ENCODE peak calls at places on chromosomes 16 and 17, in four cellular contexts. Y is HCT116, G is K562, T is H1. W is an unnamed sample.

GRCh38 chr17:33929181-33929724 is 325.8 kb upstream of the CCL2 start:
- DNase-seq in Y (no peak), G (no peak), T (peak), W (no peak)

GRCh38 chr16:25912321-25912720 is 220.6 kb downstream of the HS3ST4 start:
- DNase-seq in Y (no peak), G (no peak), T (no peak), W (no peak)

GRCh38 chr17:45857977-45858708 is 13.5 kb downstream of the SPPL2C start:
- DNase-seq in Y (no peak), G (no peak), T (peak), W (peak)

GRCh38 chr17:38871247-38871991 is 1.6 kb downstream of the LASP1 start:
- DNase-seq in Y (no peak), G (peak), T (no peak), W (peak)

GRCh38 chr17:42845918-42846593 is 1.7 kb downstream of the AOC2 start:
- DNase-seq in Y (no peak), G (no peak), T (no peak), W (no peak)

GRCh38 chr17:70327723-70328122 is 158.4 kb downstream of the KCNJ2 start:
- DNase-seq in Y (no peak), G (no peak), T (no peak), W (no peak)

GRCh38 chr17:81885869-81886548 is 5.4 kb downstream of the ALYREF start:
- DNase-seq in Y (no peak), G (no peak), T (no peak), W (no peak)

GRCh38 chr17:73564856-73565255 is 79.4 kb downstream of the SDK2 start:
- DNase-seq in Y (no peak), G (no peak), T (no peak), W (no peak)

GRCh38 chr17:68456529-68457167 is 648 bp downstream of the WIPI1 start:
- DNase-seq in Y (peak), G (no peak), T (peak), W (peak)

GRCh38 chr17:76527430-76528111 is 9.9 kb downstream of the CYGB start:
- DNase-seq in Y (no peak), G (no peak), T (peak), W (peak)

GRCh38 chr17:79152636-79153035 is 78.0 kb downstream of the ENGASE start:
- DNase-seq in Y (no peak), G (no peak), T (peak), W (no peak)

GRCh38 chr16:46883353-46883689 is 841 bp upstream of the GPT2 start:
- DNase-seq in Y (no peak), G (no peak), T (no peak), W (peak)

GRCh38 chr16:69017036-69017783 is 88.2 kb upstream of the HAS3 start:
- DNase-seq in Y (peak), G (peak), T (no peak), W (no peak)

GRCh38 chr17:63919311-63919723 is 678 bp upstream of the GH1 start:
- DNase-seq in Y (peak), G (peak), T (peak), W (peak)

GRCh38 chr16:50637716-50638602 is 43.2 kb downstream of the SNX20 start:
- DNase-seq in Y (no peak), G (no peak), T (no peak), W (no peak)

GRCh38 chr16:83298541-83298940 is 509.2 kb upstream of the HSBP1 start:
- DNase-seq in Y (no peak), G (no peak), T (no peak), W (no peak)

GRCh38 chr16:51940183-51940582 is 606.8 kb downstream of the TOX3 start:
- DNase-seq in Y (no peak), G (no peak), T (no peak), W (no peak)

GRCh38 chr16:8848231-8848938 is 20.4 kb downstream of the CARHSP1 start:
- DNase-seq in Y (no peak), G (no peak), T (no peak), W (no peak)

GRCh38 chr17:7023576-7024401 is 939 bp downstream of the BCL6B start:
- DNase-seq in Y (peak), G (peak), T (peak), W (no peak)

GRCh38 chr17:81636505-81637288 is at the start of the genes NPLOC4 and TSPAN10:
- DNase-seq in Y (peak), G (peak), T (peak), W (peak)

GRCh38 chr17:19304209-19304608 is 58.3 kb downstream of the B9D1 start:
- DNase-seq in Y (no peak), G (peak), T (no peak), W (peak)

GRCh38 chr16:57282510-57283213 is 1.8 kb downstream of the PLLP start:
- DNase-seq in Y (no peak), G (no peak), T (no peak), W (no peak)

GRCh38 chr16:57815987-57816745 is 13.9 kb upstream of the KIFC3 start:
- DNase-seq in Y (peak), G (peak), T (no peak), W (no peak)

GRCh38 chr17:70588003-70588402 is 418.7 kb downstream of the KCNJ2 start:
- DNase-seq in Y (no peak), G (no peak), T (no peak), W (no peak)

GRCh38 chr16:74462361-74462760 is 41.1 kb upstream of the CLEC18B start:
- DNase-seq in Y (no peak), G (no peak), T (no peak), W (no peak)

GRCh38 chr16:60905806-60906205 is 1130.4 kb downstream of the CDH8 start:
- DNase-seq in Y (no peak), G (no peak), T (no peak), W (no peak)

GRCh38 chr16:47234-47633 is 6.2 kb downstream of the POLR3K start:
- DNase-seq in Y (no peak), G (no peak), T (no peak), W (no peak)

GRCh38 chr17:75457047-75457654 is 716 bp downstream of the TMEM94 start:
- DNase-seq in Y (no peak), G (no peak), T (peak), W (no peak)

GRCh38 chr16:86775401-86775985 is 197.1 kb downstream of the FOXL1 start:
- DNase-seq in Y (no peak), G (no peak), T (no peak), W (no peak)

GRCh38 chr16:86778978-86779377 is 200.6 kb downstream of the FOXL1 start:
- DNase-seq in Y (no peak), G (no peak), T (no peak), W (no peak)

GRCh38 chr16:86777098-86777946 is 199.0 kb downstream of the FOXL1 start:
- DNase-seq in Y (no peak), G (no peak), T (no peak), W (no peak)

GRCh38 chr16:86781046-86781445 is 202.7 kb downstream of the FOXL1 start:
- DNase-seq in Y (no peak), G (no peak), T (no peak), W (no peak)

DNA sequence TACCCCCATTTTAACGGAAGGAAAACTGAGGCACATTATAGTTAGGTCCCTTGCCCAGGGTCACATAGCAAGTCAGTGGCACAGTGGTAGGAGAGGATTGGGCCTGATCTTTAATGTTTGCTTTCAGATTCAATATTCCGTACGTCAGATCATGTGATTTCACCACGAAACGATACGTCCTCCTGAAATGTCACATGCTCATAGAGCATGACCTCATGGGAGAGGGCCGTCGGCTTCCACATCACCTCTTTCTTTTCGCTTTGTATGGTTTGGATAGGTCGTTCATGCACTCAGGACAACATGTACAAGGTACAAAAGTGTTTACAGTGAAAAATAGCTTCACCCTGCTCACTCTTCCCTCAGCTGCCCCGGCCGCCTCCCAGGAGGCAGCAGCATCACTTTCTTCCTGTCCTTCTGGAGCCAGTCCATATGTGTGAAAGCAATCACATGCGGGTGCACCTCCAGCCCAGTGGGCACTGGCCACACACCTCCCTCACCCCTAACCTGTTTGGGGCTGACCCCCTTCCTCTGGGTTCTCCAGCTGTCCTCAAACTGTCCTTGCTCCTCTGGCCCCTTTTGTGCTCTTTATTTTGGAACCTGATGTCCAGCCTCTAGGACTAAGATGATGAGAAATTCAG is 199.9 kb downstream of the FOXL1 start:
- DNase-seq in Y (no peak), G (no peak), T (no peak), W (no peak)
- TF ChIP-seq FOSL1 in Y (no peak), G (no peak), T (no peak), W (no peak)

GRCh38 chr17:83012873-83013778 is 66.3 kb upstream of the METRNL start:
- DNase-seq in Y (no peak), G (no peak), T (no peak), W (no peak)
- TF ChIP-seq YY1 in Y (no peak), G (no peak), T (no peak), W (no peak)

GRCh38 chr17:15284537-15284936 is 19.4 kb upstream of the PMP22 start:
- DNase-seq in Y (no peak), G (no peak), T (no peak), W (no peak)

GRCh38 chr17:15278381-15278780 is 13.3 kb upstream of the PMP22 start:
- DNase-seq in Y (no peak), G (no peak), T (no peak), W (no peak)

GRCh38 chr17:15281909-15282308 is 16.8 kb upstream of the PMP22 start:
- DNase-seq in Y (no peak), G (no peak), T (no peak), W (no peak)

GRCh38 chr17:15274017-15274416 is 8.9 kb upstream of the PMP22 start:
- DNase-seq in Y (no peak), G (no peak), T (no peak), W (no peak)

DNA sequence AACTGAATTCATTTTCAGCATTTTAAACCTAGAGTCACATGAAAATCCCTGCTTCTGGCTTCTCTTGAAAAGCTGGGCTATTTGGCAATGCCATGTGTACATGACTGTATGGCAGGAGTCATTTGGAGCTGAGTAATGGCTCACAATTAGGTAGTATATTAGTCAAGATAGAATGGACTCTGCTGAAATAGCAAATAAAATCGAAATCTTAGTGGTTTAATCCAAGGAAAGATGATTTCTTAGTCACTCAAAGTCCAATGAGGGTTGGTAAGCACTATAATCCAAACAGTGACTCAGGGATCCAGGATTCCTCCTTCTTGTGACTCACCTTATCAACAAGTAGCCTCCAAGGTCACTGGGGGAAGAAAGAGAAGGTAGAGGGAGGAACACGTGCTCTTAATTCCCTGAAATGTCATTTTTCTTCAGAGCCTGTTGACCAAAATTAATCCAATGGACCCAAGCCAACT is 13.9 kb upstream of the PMP22 start:
- DNase-seq in Y (no peak), G (no peak), T (no peak), W (no peak)
- TF ChIP-seq FOSL1 in Y (peak), G (no peak), T (no peak), W (no peak)

DNA sequence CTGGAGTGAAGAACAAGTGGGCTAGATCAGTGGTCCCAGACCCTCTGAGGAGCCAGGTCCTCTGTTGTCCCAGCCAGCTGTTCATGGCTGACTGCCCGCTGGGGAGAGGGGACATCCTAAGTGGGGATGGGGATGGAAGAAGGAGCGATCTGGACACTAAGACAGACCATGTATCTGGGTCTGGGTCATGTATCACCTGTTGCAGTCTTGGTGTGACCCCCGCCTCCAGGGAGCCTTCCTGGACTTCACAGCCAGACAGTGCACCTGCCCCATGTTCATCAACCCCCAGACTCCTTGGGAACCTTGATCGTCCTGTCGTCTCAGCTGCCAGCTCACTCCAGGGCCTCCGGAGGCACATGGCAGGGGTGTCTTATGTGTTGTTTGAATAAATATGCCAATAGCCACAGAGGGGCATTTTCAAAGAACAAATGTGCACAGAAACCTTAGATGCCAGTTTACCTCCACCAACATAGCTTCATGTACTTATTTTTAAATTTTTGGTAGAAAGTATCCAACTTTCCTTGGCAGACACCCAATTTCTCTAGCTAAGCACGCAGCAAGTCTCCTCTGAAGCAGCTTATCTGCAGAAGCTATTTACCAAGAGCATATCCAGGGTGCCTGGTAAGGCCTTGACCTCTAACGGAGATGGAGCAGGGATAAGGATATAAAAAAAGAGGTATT is 43.2 kb downstream of the CRISPLD2 start:
- DNase-seq in Y (no peak), G (no peak), T (no peak), W (no peak)
- TF ChIP-seq YY1 in Y (no peak), G (no peak), T (no peak), W (no peak)